ENCODE peak calls at places on chromosomes 1 and 21, in six cellular contexts. C is kidney, Y is body of pancreas, O is lower leg skin, Z is HFF-Myc, F is foreskin fibroblast. A is an unnamed sample.
A peak's percentile ranks its signal among the peaks of the same experiment; 100 is the strongest.

GRCh38 chr1:2384130-2384860 is 7.1 kb downstream of the MORN1 start:
- DNase-seq in Z (no peak), C (peak; percentile 56), Y (no peak), O (peak; percentile 70), F (no peak), A (no peak)

GRCh38 chr1:187999973-188000372 is 1171.2 kb downstream of the PLA2G4A start:
- DNase-seq in O (no peak), Z (no peak), Y (no peak), F (no peak), C (no peak), A (no peak)

GRCh38 chr1:32393136-32393535 is 1.1 kb downstream of the BSDC1 start:
- DNase-seq in F (peak; percentile 34), Z (no peak), C (no peak), Y (no peak), O (no peak), A (no peak)

GRCh38 chr1:4220362-4220761 is 320.3 kb upstream of the C1orf174 start:
- DNase-seq in Z (no peak), Y (no peak), O (peak; percentile 46), C (no peak), F (no peak), A (no peak)

GRCh38 chr1:10906866-10907519 is 105.5 kb upstream of the TARDBP start:
- DNase-seq in O (no peak), Y (no peak), F (no peak), C (peak; percentile 72), Z (no peak), A (no peak)

GRCh38 chr1:160628799-160629263 is 18.0 kb downstream of the SLAMF1 start:
- DNase-seq in F (no peak), Z (no peak), Y (no peak), O (no peak), C (no peak), A (no peak)

GRCh38 chr1:28896609-28896986 is 17.8 kb upstream of the EPB41 start:
- DNase-seq in C (peak; percentile 26), Y (no peak), Z (no peak), O (no peak), F (no peak), A (no peak)

GRCh38 chr1:47431534-47431933 is 6.3 kb upstream of the FOXD2 start:
- DNase-seq in Y (no peak), F (peak; percentile 77), O (no peak), C (no peak), Z (no peak), A (peak; percentile 61)

GRCh38 chr1:220878223-220879081 is 791 bp upstream of the HLX start:
- DNase-seq in O (no peak), C (peak; percentile 74), Y (peak; percentile 27), Z (no peak), F (no peak), A (no peak)

GRCh38 chr1:183349201-183349711 is 68.9 kb downstream of the NMNAT2 start:
- DNase-seq in Z (no peak), F (peak; percentile 67), C (no peak), Y (no peak), O (no peak), A (no peak)

GRCh38 chr1:116471241-116471640 is 98.2 kb downstream of the ATP1A1 start:
- DNase-seq in Z (no peak), Y (no peak), C (no peak), F (no peak), O (no peak), A (no peak)
- TF ChIP-seq CTCF in Z (no peak), Y (no peak), C (no peak), F (no peak), O (no peak), A (no peak)

GRCh38 chr1:201053155-201053860 is 29.8 kb upstream of the KIF21B start:
- DNase-seq in O (no peak), Y (no peak), F (no peak), C (no peak), Z (no peak), A (no peak)
- TF ChIP-seq CTCF in O (no peak), Y (no peak), F (no peak), C (no peak), Z (no peak), A (no peak)

DNA sequence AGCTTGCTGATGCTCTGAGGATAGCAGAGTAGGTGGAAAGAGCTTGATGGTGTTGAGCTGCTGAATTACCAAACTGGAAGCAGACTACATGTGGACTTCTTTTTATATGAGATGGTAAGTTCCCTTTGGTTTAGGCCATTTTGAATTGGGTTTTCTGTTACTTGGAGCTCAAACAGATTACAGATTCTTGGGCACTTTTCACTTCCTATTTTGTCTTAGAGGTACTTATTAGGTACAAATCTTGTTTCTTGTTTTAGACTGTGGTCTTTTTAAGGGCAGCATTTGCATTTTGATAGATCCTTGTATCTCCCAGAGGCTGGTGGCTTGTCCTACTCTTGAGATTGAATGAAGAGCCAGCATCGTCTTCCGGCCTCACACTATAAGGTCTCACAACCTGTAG is 70.2 kb downstream of the GADD45A start:
- DNase-seq in C (no peak), Z (no peak), O (no peak), Y (no peak), F (no peak), A (no peak)
- TF ChIP-seq CTCF in C (no peak), Z (no peak), O (no peak), Y (no peak), F (no peak), A (no peak)

GRCh38 chr1:96538001-96538649 is 183.5 kb upstream of the PTBP2 start:
- DNase-seq in O (no peak), Y (no peak), C (no peak), F (peak; percentile 90), Z (peak; percentile 62), A (no peak)
- TF ChIP-seq CTCF in O (no peak), Y (no peak), C (no peak), F (no peak), Z (peak; percentile 21), A (peak; percentile 39)

GRCh38 chr1:185732941-185733340 is 1.2 kb upstream of the HMCN1 start:
- DNase-seq in F (no peak), Z (no peak), Y (no peak), C (no peak), O (no peak), A (no peak)

GRCh38 chr1:185735667-185736105 is 1.5 kb downstream of the HMCN1 start:
- DNase-seq in Z (no peak), C (no peak), O (no peak), F (peak; percentile 18), Y (no peak), A (no peak)

GRCh38 chr1:185731446-185731845 is 2.7 kb upstream of the HMCN1 start:
- DNase-seq in Y (no peak), Z (no peak), F (no peak), C (no peak), O (no peak), A (no peak)

GRCh38 chr1:185734929-185735666 is 907 bp downstream of the HMCN1 start:
- DNase-seq in F (peak; percentile 30), O (no peak), Y (no peak), C (no peak), Z (no peak), A (no peak)

GRCh38 chr1:185733818-185734709 is at the start of gene HMCN1:
- DNase-seq in F (peak; percentile 82), C (peak; percentile 89), Y (peak; percentile 49), O (peak; percentile 94), Z (no peak), A (no peak)
- TF ChIP-seq CTCF in F (peak; percentile 60), C (no peak), Y (no peak), O (no peak), Z (peak; percentile 52), A (peak; percentile 50)

GRCh38 chr1:1267488-1268283 is 6.0 kb downstream of the UBE2J2 start:
- DNase-seq in C (peak; percentile 65), O (no peak), Z (no peak), Y (no peak), F (no peak), A (no peak)

GRCh38 chr1:1264026-1264425 is 9.6 kb downstream of the UBE2J2 start:
- DNase-seq in Y (no peak), F (no peak), Z (no peak), O (no peak), C (peak; percentile 35), A (no peak)

GRCh38 chr1:1268284-1268682 is 5.4 kb downstream of the UBE2J2 start:
- DNase-seq in O (no peak), C (peak; percentile 50), Y (no peak), F (no peak), Z (no peak), A (no peak)

GRCh38 chr1:1262759-1263158 is 10.9 kb downstream of the UBE2J2 start:
- DNase-seq in C (no peak), F (no peak), Z (no peak), O (no peak), Y (no peak), A (no peak)

GRCh38 chr1:1264868-1265272 is 8.8 kb downstream of the UBE2J2 start:
- DNase-seq in C (peak; percentile 39), Z (peak; percentile 97), F (peak; percentile 99), O (no peak), Y (no peak), A (peak; percentile 88)
- TF ChIP-seq CTCF in C (no peak), Z (peak; percentile 62), F (peak; percentile 65), O (no peak), Y (no peak), A (peak; percentile 58)

GRCh38 chr21:34762761-34763160 is 94.0 kb downstream of the CLIC6 start:
- DNase-seq in F (peak; percentile 65), O (no peak), Z (peak; percentile 21), C (no peak), Y (no peak), A (no peak)
- TF ChIP-seq CTCF in F (peak; percentile 22), O (no peak), Z (peak; percentile 10), C (no peak), Y (no peak), A (no peak)

GRCh38 chr1:228060458-228061190 is 21.9 kb upstream of the ARF1 start:
- DNase-seq in O (no peak), Y (peak; percentile 43), Z (no peak), F (peak; percentile 44), C (peak; percentile 76), A (no peak)
- TF ChIP-seq CTCF in O (no peak), Y (no peak), Z (no peak), F (no peak), C (no peak), A (no peak)

GRCh38 chr1:38941093-38941492 is 537 bp downstream of the RHBDL2 start:
- DNase-seq in F (no peak), Y (no peak), C (no peak), O (no peak), Z (no peak), A (no peak)
- TF ChIP-seq CTCF in F (no peak), Y (no peak), C (no peak), O (no peak), Z (no peak), A (no peak)

A was measured in AG09319.